ENCODE peak calls at places on chromosomes 11 and 22, in eight cellular contexts. M, C, L, A, X, P, K and Q are unnamed samples.

GRCh38 chr11:122785156-122785605 is 53.1 kb upstream of the CRTAM start:
- DNase-seq in P (no peak), M (no peak), C (no peak), A (no peak), L (no peak), X (no peak), K (no peak), Q (no peak)

GRCh38 chr11:14132312-14132711 is 169.8 kb downstream of the SPON1 start:
- DNase-seq in K (no peak), L (no peak), M (peak), P (no peak), A (no peak), C (no peak), X (no peak), Q (no peak)

GRCh38 chr11:57798905-57799559 is 37.4 kb downstream of the CTNND1 start:
- DNase-seq in M (peak), P (no peak), X (no peak), C (no peak), A (no peak), K (no peak), L (no peak), Q (no peak)

GRCh38 chr11:27777013-27777412 is 76.8 kb upstream of the BDNF start:
- DNase-seq in L (no peak), C (no peak), P (no peak), M (no peak), K (no peak), A (no peak), X (no peak), Q (no peak)

GRCh38 chr11:130709531-130709930 is 206.7 kb downstream of the SNX19 start:
- DNase-seq in P (peak), X (no peak), C (no peak), M (no peak), A (no peak), L (no peak), K (no peak), Q (peak)

GRCh38 chr11:105226062-105226461 is 86.5 kb upstream of the CARD18 start:
- DNase-seq in X (no peak), C (no peak), M (no peak), K (no peak), L (no peak), A (no peak), P (no peak), Q (no peak)

GRCh38 chr11:74330065-74330858 is 18.8 kb upstream of the P4HA3 start:
- DNase-seq in L (no peak), M (peak), X (no peak), C (no peak), A (no peak), P (no peak), K (no peak), Q (no peak)

GRCh38 chr22:49788492-49788891 is 39.2 kb downstream of the BRD1 start:
- DNase-seq in C (no peak), X (no peak), A (no peak), L (no peak), K (no peak), M (peak), P (no peak), Q (no peak)

GRCh38 chr22:44127353-44127752 is 53.4 kb upstream of the PARVG start:
- DNase-seq in M (no peak), P (no peak), C (no peak), K (no peak), L (no peak), A (no peak), X (no peak), Q (no peak)

GRCh38 chr11:18706330-18707243 is 8.0 kb downstream of the TMEM86A start:
- DNase-seq in L (no peak), X (peak), C (peak), M (peak), A (peak), P (no peak), K (no peak), Q (no peak)

GRCh38 chr11:132728026-132728425 is 804.3 kb downstream of the OPCML start:
- DNase-seq in X (no peak), M (no peak), P (no peak), K (no peak), C (peak), L (no peak), A (no peak), Q (peak)

GRCh38 chr11:129457321-129457720 is 81.7 kb downstream of the BARX2 start:
- DNase-seq in P (no peak), L (no peak), M (no peak), K (no peak), C (no peak), A (no peak), X (peak), Q (no peak)

GRCh38 chr11:68574308-68574707 is 110.0 kb upstream of the GAL start:
- DNase-seq in A (no peak), M (no peak), C (no peak), X (no peak), P (no peak), L (no peak), K (no peak), Q (no peak)

GRCh38 chr11:121235057-121235456 is 57.5 kb upstream of the SC5D start:
- DNase-seq in M (no peak), A (no peak), K (no peak), P (no peak), C (no peak), L (no peak), X (no peak), Q (no peak)

GRCh38 chr22:23315341-23315917 is 135.1 kb downstream of the BCR start:
- DNase-seq in P (peak), K (peak), X (peak), A (peak), M (peak), C (peak), L (peak), Q (peak)

GRCh38 chr22:25113316-25113721 is 86.3 kb upstream of the CRYBB3 start:
- DNase-seq in M (no peak), L (no peak), P (no peak), C (no peak), A (no peak), K (no peak), X (no peak), Q (no peak)

GRCh38 chr11:9075441-9076000 is 15.9 kb downstream of the SCUBE2 start:
- DNase-seq in M (no peak), X (no peak), K (no peak), A (no peak), P (no peak), L (no peak), C (no peak), Q (no peak)

GRCh38 chr11:7576671-7577225 is 62.9 kb downstream of the PPFIBP2 start:
- DNase-seq in A (no peak), C (no peak), K (no peak), L (no peak), P (peak), X (no peak), M (peak), Q (no peak)

GRCh38 chr11:67053896-67054850 is 2.5 kb upstream of the RHOD start:
- DNase-seq in A (peak), K (peak), C (peak), P (no peak), X (peak), M (peak), L (peak), Q (no peak)

GRCh38 chr22:35523167-35523928 is 17.3 kb upstream of the RASD2 start:
- DNase-seq in K (no peak), P (no peak), A (no peak), M (no peak), X (peak), L (no peak), C (peak), Q (no peak)

GRCh38 chr11:17991799-17992433 is 20.9 kb downstream of the SERGEF start:
- DNase-seq in C (peak), P (no peak), M (peak), K (peak), A (no peak), L (peak), X (peak), Q (no peak)

GRCh38 chr11:1479006-1479677 is 7.4 kb downstream of the MOB2 start:
- DNase-seq in A (no peak), K (no peak), L (no peak), C (no peak), X (no peak), M (no peak), P (no peak), Q (no peak)

GRCh38 chr11:69294621-69295078 is 695 bp downstream of the MYEOV start:
- DNase-seq in C (no peak), K (no peak), M (no peak), P (no peak), L (no peak), X (no peak), A (no peak), Q (no peak)

GRCh38 chr22:35301370-35301874 is 1.7 kb downstream of the TOM1 start:
- DNase-seq in C (no peak), P (peak), L (peak), X (no peak), A (no peak), K (no peak), M (peak), Q (no peak)

GRCh38 chr11:50187220-50187619 is 154.5 kb downstream of the OR4C45 start:
- DNase-seq in C (no peak), X (no peak), P (no peak), L (no peak), A (no peak), M (no peak), K (no peak), Q (no peak)

GRCh38 chr11:35424157-35424945 is 5.0 kb upstream of the SLC1A2 start:
- DNase-seq in K (no peak), M (peak), P (no peak), X (no peak), C (no peak), A (no peak), L (no peak), Q (no peak)

GRCh38 chr11:95923730-95924413 is at the start of gene MTMR2:
- DNase-seq in C (peak), P (peak), X (peak), A (peak), M (peak), K (peak), L (peak), Q (peak)

GRCh38 chr11:72483412-72484186 is 49.3 kb upstream of the CLPB start:
- DNase-seq in K (no peak), C (no peak), L (no peak), X (no peak), M (no peak), P (no peak), A (no peak), Q (no peak)

GRCh38 chr11:43959321-43959995 is 17.0 kb downstream of the C11orf96 start:
- DNase-seq in L (no peak), P (no peak), X (no peak), M (peak), C (no peak), K (no peak), A (no peak), Q (no peak)

GRCh38 chr11:44785856-44786606 is 59.3 kb downstream of the TSPAN18 start:
- DNase-seq in C (no peak), M (peak), L (peak), K (peak), P (no peak), X (no peak), A (no peak), Q (no peak)

GRCh38 chr22:47090591-47091240 is 328.3 kb downstream of the TBC1D22A start:
- DNase-seq in L (no peak), M (peak), C (peak), P (peak), A (no peak), K (no peak), X (peak), Q (no peak)

GRCh38 chr22:40043086-40043485 is 48.3 kb downstream of the FAM83F start:
- DNase-seq in P (peak), L (no peak), M (peak), X (peak), A (peak), C (no peak), K (no peak), Q (no peak)